ENCODE peak calls at places on chromosomes 3 and 15, in eight cellular contexts. Q is OCI-LY7, A is GM23248, G is GM23338, Z is hepatocyte, H is HCT116, V is MM.1S, O is SK-N-SH. C is an unnamed sample.

GRCh38 chr15:28101201-28101600 is 2.1 kb upstream of the OCA2 start:
- DNase-seq in Q (no peak), A (no peak), G (no peak), Z (no peak), H (no peak), V (no peak), O (no peak), C (no peak)

GRCh38 chr15:70231484-70231883 is 133.8 kb upstream of the TLE3 start:
- DNase-seq in Q (no peak), A (no peak), G (no peak), Z (no peak), H (no peak), V (no peak), O (no peak), C (no peak)

GRCh38 chr3:37492977-37493471 is 318.6 kb upstream of the LRRFIP2 start:
- DNase-seq in Q (no peak), A (peak; percentile 80), G (no peak), Z (no peak), H (no peak), V (no peak), O (peak; percentile 77), C (no peak)

GRCh38 chr15:101521563-101521962 is 32.1 kb upstream of the PCSK6 start:
- DNase-seq in Q (no peak), A (no peak), G (no peak), Z (no peak), H (no peak), V (no peak), O (no peak), C (no peak)

GRCh38 chr3:24101676-24102168 is 156.6 kb downstream of the NR1D2 start:
- DNase-seq in Q (no peak), A (peak; percentile 44), G (no peak), Z (no peak), H (no peak), V (no peak), O (no peak), C (no peak)

GRCh38 chr3:157786216-157786615 is 283.0 kb upstream of the VEPH1 start:
- DNase-seq in Q (no peak), A (peak; percentile 92), G (no peak), Z (no peak), H (no peak), V (no peak), O (no peak), C (no peak)

GRCh38 chr3:122562923-122563716 is 980 bp downstream of the PARP9 start:
- DNase-seq in Q (no peak), A (peak; percentile 22), G (no peak), Z (no peak), H (no peak), V (no peak), O (peak; percentile 32), C (no peak)

GRCh38 chr15:69038508-69038907 is 24.0 kb downstream of the NOX5 start:
- DNase-seq in Q (no peak), A (no peak), G (no peak), Z (no peak), H (no peak), V (no peak), O (no peak), C (no peak)

GRCh38 chr15:81360491-81360890 is 13.5 kb downstream of the TMC3 start:
- DNase-seq in Q (no peak), A (no peak), G (no peak), Z (no peak), H (no peak), V (no peak), O (no peak), C (no peak)

GRCh38 chr3:187212705-187213104 is 15.4 kb downstream of the RTP1 start:
- DNase-seq in Q (no peak), A (peak; percentile 32), G (no peak), Z (no peak), H (no peak), V (no peak), O (no peak), C (no peak)

GRCh38 chr3:165156757-165157156 is 39.4 kb downstream of the SLITRK3 start:
- DNase-seq in Q (no peak), A (no peak), G (no peak), Z (no peak), H (no peak), V (no peak), O (no peak), C (no peak)

GRCh38 chr3:48413086-48413485 is 16.8 kb downstream of the PLXNB1 start:
- DNase-seq in Q (no peak), A (no peak), G (no peak), Z (no peak), H (no peak), V (no peak), O (no peak), C (no peak)

GRCh38 chr3:147613710-147614109 is 204.5 kb downstream of the ZIC1 start:
- DNase-seq in Q (no peak), A (no peak), G (no peak), Z (no peak), H (no peak), V (peak; percentile 59), O (no peak), C (no peak)

GRCh38 chr3:106839576-106840280 is 537.5 kb upstream of the CCDC54 start:
- DNase-seq in Q (no peak), A (peak; percentile 3), G (no peak), Z (no peak), H (no peak), V (no peak), O (no peak), C (no peak)

GRCh38 chr3:101950985-101951733 is 101.8 kb downstream of the NFKBIZ start:
- DNase-seq in Q (no peak), A (peak; percentile 51), G (no peak), Z (no peak), H (no peak), V (no peak), O (no peak), C (no peak)

GRCh38 chr3:50639055-50639494 is 22.1 kb downstream of the MAPKAPK3 start:
- DNase-seq in Q (no peak), A (peak; percentile 95), G (no peak), Z (no peak), H (no peak), V (no peak), O (no peak), C (no peak)

GRCh38 chr3:154324919-154325318 is 632 bp upstream of the DHX36 start:
- DNase-seq in Q (no peak), A (peak; percentile 23), G (no peak), Z (peak; percentile 28), H (no peak), V (peak; percentile 32), O (no peak), C (peak; percentile 12)

GRCh38 chr3:61802772-61803171 is 241.4 kb downstream of the PTPRG start:
- DNase-seq in Q (no peak), A (no peak), G (no peak), Z (no peak), H (no peak), V (no peak), O (no peak), C (no peak)

DNA sequence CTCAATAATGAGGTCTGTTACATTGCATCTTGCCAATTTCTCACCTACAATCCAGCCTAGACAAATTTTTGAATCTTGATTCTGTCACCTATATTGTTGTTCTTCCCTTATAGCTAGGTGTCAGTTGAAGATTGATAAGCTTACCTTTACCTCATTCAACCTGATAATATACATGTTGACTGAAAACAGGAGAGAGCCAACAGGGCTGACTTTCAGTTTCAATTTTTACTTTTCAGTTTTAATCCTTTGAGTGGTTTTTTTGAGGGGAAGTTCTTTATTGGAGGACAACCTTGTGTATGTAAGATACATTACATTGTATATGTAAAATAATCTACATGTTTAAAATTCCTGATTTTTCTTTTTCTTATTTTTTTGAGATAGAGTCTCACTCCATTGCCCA is 5.8 kb downstream of the ATP13A5 start:
- DNase-seq in Q (no peak), A (no peak), G (no peak), Z (no peak), H (no peak), V (peak; percentile 68), O (no peak), C (no peak)
- TF ChIP-seq EZH2phosphoT487 in Q (no peak), A (no peak), G (no peak), Z (no peak), H (no peak), V (no peak), O (no peak), C (no peak)

DNA sequence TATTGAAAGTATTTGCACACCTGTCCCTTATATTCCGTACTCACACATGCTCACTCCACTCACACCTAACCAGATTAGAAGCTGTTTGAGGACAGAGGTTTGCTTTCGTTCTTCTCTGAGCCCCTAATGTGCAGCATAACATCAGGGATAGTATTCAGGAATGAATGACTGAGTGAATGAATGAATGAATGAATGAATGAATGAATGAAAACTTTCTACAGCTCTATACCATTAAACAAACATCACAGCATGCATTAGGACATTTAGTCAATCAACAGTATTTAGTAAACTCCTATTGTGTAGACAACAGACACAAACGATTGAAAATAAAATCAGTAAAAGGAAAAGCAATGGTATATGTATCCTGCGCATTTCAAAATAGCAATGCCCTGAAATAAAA is 212.7 kb downstream of the SHQ1 start:
- DNase-seq in Q (no peak), A (no peak), G (no peak), Z (no peak), H (no peak), V (no peak), O (no peak), C (no peak)
- TF ChIP-seq EZH2phosphoT487 in Q (no peak), A (no peak), G (no peak), Z (no peak), H (no peak), V (no peak), O (no peak), C (no peak)

GRCh38 chr3:28935141-28935540 is 345.7 kb upstream of the RBMS3 start:
- DNase-seq in Q (no peak), A (no peak), G (no peak), Z (no peak), H (no peak), V (no peak), O (no peak), C (no peak)
- TF ChIP-seq EZH2phosphoT487 in Q (no peak), A (no peak), G (no peak), Z (no peak), H (no peak), V (no peak), O (no peak), C (no peak)

GRCh38 chr15:95295905-95296618 is 1034.4 kb upstream of the NR2F2 start:
- DNase-seq in Q (no peak), A (peak; percentile 5), G (no peak), Z (no peak), H (no peak), V (no peak), O (no peak), C (no peak)

GRCh38 chr15:95295311-95295710 is 1035.2 kb upstream of the NR2F2 start:
- DNase-seq in Q (no peak), A (no peak), G (no peak), Z (no peak), H (no peak), V (no peak), O (no peak), C (no peak)

GRCh38 chr15:95290376-95290973 is 1040.0 kb upstream of the NR2F2 start:
- DNase-seq in Q (no peak), A (no peak), G (no peak), Z (no peak), H (no peak), V (no peak), O (no peak), C (peak; percentile 16)

GRCh38 chr15:95291878-95292472 is 1038.5 kb upstream of the NR2F2 start:
- DNase-seq in Q (peak; percentile 54), A (peak; percentile 57), G (peak; percentile 79), Z (peak; percentile 67), H (peak; percentile 48), V (peak; percentile 43), O (peak; percentile 38), C (peak; percentile 58)

GRCh38 chr15:95292790-95293450 is 1037.6 kb upstream of the NR2F2 start:
- DNase-seq in Q (no peak), A (no peak), G (no peak), Z (no peak), H (no peak), V (no peak), O (no peak), C (no peak)
- TF ChIP-seq EZH2phosphoT487 in Q (no peak), A (no peak), G (no peak), Z (no peak), H (no peak), V (no peak), O (no peak), C (no peak)